ENCODE peak calls at places on chromosomes 3 and 15, in four cellular contexts. One of them, this sample, is unnamed.
A peak's percentile ranks its signal among the peaks of the same experiment; 100 is the strongest.

GRCh38 chr15:43150171-43150929 is 17.0 kb downstream of the TMEM62 start:
- DNase-seq in IMR-90: peak; percentile 98
- DNase-seq in H1: no peak
- DNase-seq in mesendoderm: peak; percentile 65
- DNase-seq in this sample: no peak

GRCh38 chr3:127888564-127889107 is 26.4 kb upstream of the KBTBD12 start:
- DNase-seq in mesendoderm: no peak
- DNase-seq in H1: no peak
- DNase-seq in IMR-90: no peak
- DNase-seq in this sample: no peak

GRCh38 chr3:153078826-153079225 is 83.2 kb upstream of the RAP2B start:
- DNase-seq in mesendoderm: peak; percentile 80
- DNase-seq in IMR-90: no peak
- DNase-seq in H1: no peak
- DNase-seq in this sample: no peak

GRCh38 chr15:81027200-81027599 is 26.5 kb downstream of the TLNRD1 start:
- DNase-seq in H1: no peak
- DNase-seq in mesendoderm: peak; percentile 43
- DNase-seq in IMR-90: peak; percentile 24
- DNase-seq in this sample: no peak

GRCh38 chr3:178419078-178419477 is 117.2 kb upstream of the KCNMB2 start:
- DNase-seq in IMR-90: peak; percentile 59
- DNase-seq in H1: no peak
- DNase-seq in mesendoderm: no peak
- DNase-seq in this sample: no peak

GRCh38 chr3:148030975-148031374 is 621.8 kb downstream of the ZIC1 start:
- DNase-seq in H1: no peak
- DNase-seq in mesendoderm: no peak
- DNase-seq in IMR-90: no peak
- DNase-seq in this sample: no peak

GRCh38 chr15:87971076-87971475 is 285.5 kb downstream of the NTRK3 start:
- DNase-seq in H1: no peak
- DNase-seq in mesendoderm: no peak
- DNase-seq in IMR-90: no peak
- DNase-seq in this sample: no peak

GRCh38 chr3:161221881-161222600 is 930 bp downstream of the NMD3 start:
- DNase-seq in H1: no peak
- DNase-seq in mesendoderm: peak; percentile 17
- DNase-seq in IMR-90: peak; percentile 27
- DNase-seq in this sample: no peak

GRCh38 chr15:91973481-91973880 is 120.0 kb downstream of the SLCO3A1 start:
- DNase-seq in H1: no peak
- DNase-seq in IMR-90: no peak
- DNase-seq in mesendoderm: no peak
- DNase-seq in this sample: no peak

GRCh38 chr15:38187646-38188313 is 64.9 kb upstream of the SPRED1 start:
- DNase-seq in IMR-90: peak; percentile 10
- DNase-seq in mesendoderm: no peak
- DNase-seq in H1: no peak
- DNase-seq in this sample: no peak

GRCh38 chr3:195095035-195095703 is 175.8 kb downstream of the XXYLT1 start:
- DNase-seq in mesendoderm: no peak
- DNase-seq in H1: no peak
- DNase-seq in IMR-90: no peak
- DNase-seq in this sample: no peak

GRCh38 chr3:126827121-126827520 is 123.1 kb downstream of the CHCHD6 start:
- DNase-seq in mesendoderm: no peak
- DNase-seq in H1: no peak
- DNase-seq in IMR-90: peak; percentile 26
- DNase-seq in this sample: no peak

GRCh38 chr3:109050591-109051167 is 67.3 kb downstream of the MORC1 start:
- DNase-seq in H1: peak; percentile 2
- DNase-seq in mesendoderm: peak; percentile 35
- DNase-seq in IMR-90: peak; percentile 19
- DNase-seq in this sample: no peak

GRCh38 chr3:180142041-180142440 is 105.3 kb upstream of the PEX5L start:
- DNase-seq in mesendoderm: no peak
- DNase-seq in H1: no peak
- DNase-seq in IMR-90: no peak
- DNase-seq in this sample: no peak

GRCh38 chr3:11120091-11120845 is 34.0 kb upstream of the HRH1 start:
- DNase-seq in H1: no peak
- DNase-seq in mesendoderm: peak; percentile 42
- DNase-seq in IMR-90: no peak
- DNase-seq in this sample: no peak

GRCh38 chr3:169591983-169592644 is 71.4 kb downstream of the MECOM start:
- DNase-seq in IMR-90: peak; percentile 15
- DNase-seq in H1: no peak
- DNase-seq in mesendoderm: no peak
- DNase-seq in this sample: no peak

GRCh38 chr3:27043328-27043956 is 325.7 kb downstream of the NEK10 start:
- DNase-seq in H1: no peak
- DNase-seq in mesendoderm: no peak
- DNase-seq in IMR-90: no peak
- DNase-seq in this sample: no peak

GRCh38 chr3:10374311-10374710 is 53.4 kb upstream of the SEC13 start:
- DNase-seq in mesendoderm: no peak
- DNase-seq in H1: no peak
- DNase-seq in IMR-90: no peak
- DNase-seq in this sample: no peak

GRCh38 chr3:172877011-172877410 is 126.5 kb downstream of the ECT2 start:
- DNase-seq in IMR-90: no peak
- DNase-seq in H1: no peak
- DNase-seq in mesendoderm: no peak
- DNase-seq in this sample: no peak

GRCh38 chr15:76994971-76995945 is at the start of gene PSTPIP1:
- DNase-seq in H1: no peak
- DNase-seq in IMR-90: no peak
- DNase-seq in mesendoderm: no peak
- DNase-seq in this sample: no peak
- H2BK120ac ChIP-seq in H1: no peak within 1 kb of the TSS
- H2BK120ac ChIP-seq in IMR-90: no peak within 1 kb of the TSS
- H2BK120ac ChIP-seq in mesendoderm: no peak within 1 kb of the TSS
- H2BK120ac ChIP-seq in this sample: no peak within 1 kb of the TSS

GRCh38 chr3:37694236-37694635 is 167.4 kb upstream of the CTDSPL start:
- DNase-seq in H1: no peak
- DNase-seq in mesendoderm: no peak
- DNase-seq in IMR-90: no peak
- DNase-seq in this sample: peak; percentile 40

GRCh38 chr3:37688756-37689155 is 172.9 kb upstream of the CTDSPL start:
- DNase-seq in H1: no peak
- DNase-seq in IMR-90: no peak
- DNase-seq in mesendoderm: no peak
- DNase-seq in this sample: no peak

GRCh38 chr3:37693791-37694194 is 167.9 kb upstream of the CTDSPL start:
- DNase-seq in IMR-90: no peak
- DNase-seq in mesendoderm: peak; percentile 79
- DNase-seq in H1: no peak
- DNase-seq in this sample: peak; percentile 42

GRCh38 chr3:37689645-37690356 is 171.9 kb upstream of the CTDSPL start:
- DNase-seq in H1: no peak
- DNase-seq in IMR-90: no peak
- DNase-seq in mesendoderm: no peak
- DNase-seq in this sample: no peak

DNA sequence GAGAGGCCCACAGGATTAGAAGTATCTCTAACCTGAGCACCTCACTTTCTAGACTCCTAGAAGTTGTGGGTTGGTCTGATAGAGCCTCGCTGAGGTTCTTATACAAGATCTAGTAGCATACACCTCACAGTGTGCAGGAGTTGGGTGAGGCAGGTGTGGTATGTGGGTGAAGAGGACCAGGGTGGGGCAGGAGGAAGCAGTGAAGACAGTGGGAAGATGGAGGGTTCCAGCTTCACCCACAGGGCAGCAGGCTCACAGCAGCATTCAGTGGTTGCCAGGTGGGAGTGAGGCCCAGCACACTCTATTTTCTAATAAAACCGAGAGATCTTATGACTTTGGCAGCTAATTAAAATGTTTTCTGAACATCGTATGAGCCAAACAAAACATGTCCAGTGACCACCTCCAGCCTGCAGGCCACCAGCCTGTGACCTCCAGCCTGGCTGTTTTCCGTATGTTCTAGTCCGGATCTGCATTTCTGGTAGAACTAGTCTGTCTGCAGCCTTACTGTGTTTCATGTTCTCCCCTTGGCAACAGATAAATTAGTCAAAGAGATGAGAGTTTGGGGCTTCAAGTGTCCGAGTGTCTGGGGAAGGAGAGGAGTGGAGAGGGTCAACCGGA is 170.4 kb upstream of the CTDSPL start:
- DNase-seq in H1: no peak
- DNase-seq in mesendoderm: no peak
- DNase-seq in IMR-90: no peak
- DNase-seq in this sample: no peak
- H4K5ac ChIP-seq in H1: no peak overlapping the region
- H4K5ac ChIP-seq in mesendoderm: no peak overlapping the region
- H4K5ac ChIP-seq in IMR-90: no peak overlapping the region
- H4K5ac ChIP-seq in this sample: no peak overlapping the region

GRCh38 chr3:46113608-46114007 is 86.3 kb upstream of the XCR1 start:
- DNase-seq in H1: no peak
- DNase-seq in IMR-90: no peak
- DNase-seq in mesendoderm: no peak
- DNase-seq in this sample: no peak
- H2BK120ac ChIP-seq in H1: no peak overlapping the region
- H2BK120ac ChIP-seq in IMR-90: peak overlapping the region; percentile 64
- H2BK120ac ChIP-seq in mesendoderm: no peak overlapping the region
- H2BK120ac ChIP-seq in this sample: no peak overlapping the region

GRCh38 chr3:196987022-196987421 is 18.4 kb upstream of the PIGZ start:
- DNase-seq in mesendoderm: no peak
- DNase-seq in H1: no peak
- DNase-seq in IMR-90: no peak
- DNase-seq in this sample: no peak
- H4K5ac ChIP-seq in mesendoderm: no peak overlapping the region
- H4K5ac ChIP-seq in H1: no peak overlapping the region
- H4K5ac ChIP-seq in IMR-90: no peak overlapping the region
- H4K5ac ChIP-seq in this sample: no peak overlapping the region

DNA sequence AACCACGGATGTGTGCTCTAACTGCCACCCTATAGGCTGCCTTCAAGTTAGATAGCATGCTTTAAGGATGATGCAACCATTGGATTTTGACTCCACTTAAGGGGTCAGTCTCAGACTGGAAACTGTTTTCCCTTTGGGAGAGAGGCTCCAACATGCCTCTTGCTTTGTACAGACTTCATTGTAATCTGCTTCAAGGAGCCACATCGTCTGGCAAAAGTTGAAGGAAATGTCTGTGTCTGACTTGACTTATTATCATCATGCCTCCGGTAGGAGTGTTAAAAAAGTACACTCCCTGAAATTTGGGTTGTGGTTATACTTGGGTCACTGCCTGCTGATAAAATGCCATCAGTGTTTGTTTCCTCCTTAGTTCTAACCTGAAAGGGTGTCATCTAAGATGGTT is 245.4 kb upstream of the CDIN1 start:
- DNase-seq in mesendoderm: peak; percentile 26
- DNase-seq in H1: no peak
- DNase-seq in IMR-90: peak; percentile 71
- DNase-seq in this sample: no peak
- H2BK120ac ChIP-seq in mesendoderm: no peak overlapping the region
- H2BK120ac ChIP-seq in H1: no peak overlapping the region
- H2BK120ac ChIP-seq in IMR-90: peak overlapping the region; percentile 90
- H2BK120ac ChIP-seq in this sample: no peak overlapping the region

GRCh38 chr3:105619651-105620050 is 249.2 kb downstream of the CBLB start:
- DNase-seq in mesendoderm: no peak
- DNase-seq in H1: no peak
- DNase-seq in IMR-90: no peak
- DNase-seq in this sample: no peak
- H4K5ac ChIP-seq in mesendoderm: no peak overlapping the region
- H4K5ac ChIP-seq in H1: no peak overlapping the region
- H4K5ac ChIP-seq in IMR-90: no peak overlapping the region
- H4K5ac ChIP-seq in this sample: no peak overlapping the region

This sample was measured in H9.